ENCODE peak calls at places on chromosomes 2 and 18, in five cellular contexts. One of them, this sample, is unnamed.
A peak's percentile ranks its signal among the peaks of the same experiment; 100 is the strongest.

GRCh38 chr2:40274284-40274683 is 177.6 kb downstream of the SLC8A1 start:
- DNase-seq in left cardiac atrium: no peak
- DNase-seq in stimulated activated effector memory CD8-positive, alpha-beta T cell treated with anti-CD3 and anti-CD28 coated beads, Interleukin-12 subunit alpha, Interleukin-12 subunit beta, amount 100 ng/mL, for 72 hours: no peak
- DNase-seq in activated CD4-positive, CD25-positive, alpha-beta regulatory T cell treated with anti-CD3 and anti-CD28 coated beads, Interleukin-2, amount 50 U/mL, for 16 hours: no peak
- DNase-seq in GM10248: no peak
- DNase-seq in this sample: no peak

GRCh38 chr2:179991344-179991743 is 15.8 kb downstream of the CWC22 start:
- DNase-seq in left cardiac atrium: no peak
- DNase-seq in stimulated activated effector memory CD8-positive, alpha-beta T cell treated with anti-CD3 and anti-CD28 coated beads, Interleukin-12 subunit alpha, Interleukin-12 subunit beta, amount 100 ng/mL, for 72 hours: no peak
- DNase-seq in activated CD4-positive, CD25-positive, alpha-beta regulatory T cell treated with anti-CD3 and anti-CD28 coated beads, Interleukin-2, amount 50 U/mL, for 16 hours: no peak
- DNase-seq in GM10248: no peak
- DNase-seq in this sample: no peak

GRCh38 chr2:227310756-227311110 is 14.3 kb upstream of the MFF start:
- DNase-seq in left cardiac atrium: no peak
- DNase-seq in stimulated activated effector memory CD8-positive, alpha-beta T cell treated with anti-CD3 and anti-CD28 coated beads, Interleukin-12 subunit alpha, Interleukin-12 subunit beta, amount 100 ng/mL, for 72 hours: no peak
- DNase-seq in activated CD4-positive, CD25-positive, alpha-beta regulatory T cell treated with anti-CD3 and anti-CD28 coated beads, Interleukin-2, amount 50 U/mL, for 16 hours: no peak
- DNase-seq in GM10248: no peak
- DNase-seq in this sample: no peak

GRCh38 chr2:26346454-26347053 is at the start of gene ADGRF3:
- DNase-seq in left cardiac atrium: peak; percentile 63
- DNase-seq in stimulated activated effector memory CD8-positive, alpha-beta T cell treated with anti-CD3 and anti-CD28 coated beads, Interleukin-12 subunit alpha, Interleukin-12 subunit beta, amount 100 ng/mL, for 72 hours: peak; percentile 81
- DNase-seq in activated CD4-positive, CD25-positive, alpha-beta regulatory T cell treated with anti-CD3 and anti-CD28 coated beads, Interleukin-2, amount 50 U/mL, for 16 hours: peak; percentile 31
- DNase-seq in GM10248: peak; percentile 27
- DNase-seq in this sample: peak; percentile 30

GRCh38 chr2:95208101-95208500 is 780 bp downstream of the ZNF892 start:
- DNase-seq in left cardiac atrium: no peak
- DNase-seq in stimulated activated effector memory CD8-positive, alpha-beta T cell treated with anti-CD3 and anti-CD28 coated beads, Interleukin-12 subunit alpha, Interleukin-12 subunit beta, amount 100 ng/mL, for 72 hours: no peak
- DNase-seq in activated CD4-positive, CD25-positive, alpha-beta regulatory T cell treated with anti-CD3 and anti-CD28 coated beads, Interleukin-2, amount 50 U/mL, for 16 hours: no peak
- DNase-seq in GM10248: no peak
- DNase-seq in this sample: no peak

GRCh38 chr2:26246818-26247217 is 2.1 kb downstream of the HADHB start:
- DNase-seq in left cardiac atrium: peak; percentile 32
- DNase-seq in stimulated activated effector memory CD8-positive, alpha-beta T cell treated with anti-CD3 and anti-CD28 coated beads, Interleukin-12 subunit alpha, Interleukin-12 subunit beta, amount 100 ng/mL, for 72 hours: no peak
- DNase-seq in activated CD4-positive, CD25-positive, alpha-beta regulatory T cell treated with anti-CD3 and anti-CD28 coated beads, Interleukin-2, amount 50 U/mL, for 16 hours: no peak
- DNase-seq in GM10248: no peak
- DNase-seq in this sample: no peak

GRCh38 chr18:76920974-76921373 is 98.6 kb downstream of the ZNF236 start:
- DNase-seq in left cardiac atrium: no peak
- DNase-seq in stimulated activated effector memory CD8-positive, alpha-beta T cell treated with anti-CD3 and anti-CD28 coated beads, Interleukin-12 subunit alpha, Interleukin-12 subunit beta, amount 100 ng/mL, for 72 hours: no peak
- DNase-seq in activated CD4-positive, CD25-positive, alpha-beta regulatory T cell treated with anti-CD3 and anti-CD28 coated beads, Interleukin-2, amount 50 U/mL, for 16 hours: no peak
- DNase-seq in GM10248: no peak
- DNase-seq in this sample: no peak

GRCh38 chr2:112121682-112122254 is 16.4 kb upstream of the FBLN7 start:
- DNase-seq in left cardiac atrium: no peak
- DNase-seq in stimulated activated effector memory CD8-positive, alpha-beta T cell treated with anti-CD3 and anti-CD28 coated beads, Interleukin-12 subunit alpha, Interleukin-12 subunit beta, amount 100 ng/mL, for 72 hours: no peak
- DNase-seq in activated CD4-positive, CD25-positive, alpha-beta regulatory T cell treated with anti-CD3 and anti-CD28 coated beads, Interleukin-2, amount 50 U/mL, for 16 hours: no peak
- DNase-seq in GM10248: no peak
- DNase-seq in this sample: peak; percentile 38

GRCh38 chr2:52341732-52342131 is 1309.8 kb upstream of the NRXN1 start:
- DNase-seq in left cardiac atrium: no peak
- DNase-seq in stimulated activated effector memory CD8-positive, alpha-beta T cell treated with anti-CD3 and anti-CD28 coated beads, Interleukin-12 subunit alpha, Interleukin-12 subunit beta, amount 100 ng/mL, for 72 hours: no peak
- DNase-seq in activated CD4-positive, CD25-positive, alpha-beta regulatory T cell treated with anti-CD3 and anti-CD28 coated beads, Interleukin-2, amount 50 U/mL, for 16 hours: no peak
- DNase-seq in GM10248: no peak
- DNase-seq in this sample: no peak

GRCh38 chr2:175048275-175048674 is 43.1 kb upstream of the CHN1 start:
- DNase-seq in left cardiac atrium: no peak
- DNase-seq in stimulated activated effector memory CD8-positive, alpha-beta T cell treated with anti-CD3 and anti-CD28 coated beads, Interleukin-12 subunit alpha, Interleukin-12 subunit beta, amount 100 ng/mL, for 72 hours: no peak
- DNase-seq in activated CD4-positive, CD25-positive, alpha-beta regulatory T cell treated with anti-CD3 and anti-CD28 coated beads, Interleukin-2, amount 50 U/mL, for 16 hours: no peak
- DNase-seq in GM10248: no peak
- DNase-seq in this sample: no peak

GRCh38 chr2:200110380-200110779 is 155.0 kb downstream of the MAIP1 start:
- DNase-seq in left cardiac atrium: no peak
- DNase-seq in stimulated activated effector memory CD8-positive, alpha-beta T cell treated with anti-CD3 and anti-CD28 coated beads, Interleukin-12 subunit alpha, Interleukin-12 subunit beta, amount 100 ng/mL, for 72 hours: no peak
- DNase-seq in activated CD4-positive, CD25-positive, alpha-beta regulatory T cell treated with anti-CD3 and anti-CD28 coated beads, Interleukin-2, amount 50 U/mL, for 16 hours: no peak
- DNase-seq in GM10248: no peak
- DNase-seq in this sample: no peak

GRCh38 chr2:85760371-85760770 is 6.6 kb downstream of the ATOH8 start:
- DNase-seq in left cardiac atrium: no peak
- DNase-seq in stimulated activated effector memory CD8-positive, alpha-beta T cell treated with anti-CD3 and anti-CD28 coated beads, Interleukin-12 subunit alpha, Interleukin-12 subunit beta, amount 100 ng/mL, for 72 hours: no peak
- DNase-seq in activated CD4-positive, CD25-positive, alpha-beta regulatory T cell treated with anti-CD3 and anti-CD28 coated beads, Interleukin-2, amount 50 U/mL, for 16 hours: no peak
- DNase-seq in GM10248: no peak
- DNase-seq in this sample: no peak

GRCh38 chr2:140893685-140894084 is 1237.1 kb downstream of the LRP1B start:
- DNase-seq in left cardiac atrium: no peak
- DNase-seq in stimulated activated effector memory CD8-positive, alpha-beta T cell treated with anti-CD3 and anti-CD28 coated beads, Interleukin-12 subunit alpha, Interleukin-12 subunit beta, amount 100 ng/mL, for 72 hours: no peak
- DNase-seq in activated CD4-positive, CD25-positive, alpha-beta regulatory T cell treated with anti-CD3 and anti-CD28 coated beads, Interleukin-2, amount 50 U/mL, for 16 hours: no peak
- DNase-seq in GM10248: no peak
- DNase-seq in this sample: no peak

GRCh38 chr18:51132256-51132935 is 65.1 kb downstream of the MEX3C start:
- DNase-seq in left cardiac atrium: no peak
- DNase-seq in stimulated activated effector memory CD8-positive, alpha-beta T cell treated with anti-CD3 and anti-CD28 coated beads, Interleukin-12 subunit alpha, Interleukin-12 subunit beta, amount 100 ng/mL, for 72 hours: no peak
- DNase-seq in activated CD4-positive, CD25-positive, alpha-beta regulatory T cell treated with anti-CD3 and anti-CD28 coated beads, Interleukin-2, amount 50 U/mL, for 16 hours: no peak
- DNase-seq in GM10248: no peak
- DNase-seq in this sample: no peak

GRCh38 chr2:37869756-37870155 is 55.3 kb upstream of the RMDN2 start:
- DNase-seq in left cardiac atrium: no peak
- DNase-seq in stimulated activated effector memory CD8-positive, alpha-beta T cell treated with anti-CD3 and anti-CD28 coated beads, Interleukin-12 subunit alpha, Interleukin-12 subunit beta, amount 100 ng/mL, for 72 hours: no peak
- DNase-seq in activated CD4-positive, CD25-positive, alpha-beta regulatory T cell treated with anti-CD3 and anti-CD28 coated beads, Interleukin-2, amount 50 U/mL, for 16 hours: no peak
- DNase-seq in GM10248: no peak
- DNase-seq in this sample: no peak

GRCh38 chr2:197453914-197454398 is 604 bp downstream of the COQ10B start:
- DNase-seq in left cardiac atrium: no peak
- DNase-seq in stimulated activated effector memory CD8-positive, alpha-beta T cell treated with anti-CD3 and anti-CD28 coated beads, Interleukin-12 subunit alpha, Interleukin-12 subunit beta, amount 100 ng/mL, for 72 hours: no peak
- DNase-seq in activated CD4-positive, CD25-positive, alpha-beta regulatory T cell treated with anti-CD3 and anti-CD28 coated beads, Interleukin-2, amount 50 U/mL, for 16 hours: no peak
- DNase-seq in GM10248: peak; percentile 64
- DNase-seq in this sample: no peak